ENCODE peak calls at places on chromosomes 5 and 9, in ten cellular contexts. One of them, this sample, is unnamed.

GRCh38 chr9:121369595-121370265 is at the start of gene STOM:
- DNase-seq in heart left ventricle: peak; percentile 89
- DNase-seq in heart right ventricle: peak; percentile 93
- DNase-seq in tibial nerve: peak; percentile 84
- DNase-seq in psoas muscle: peak; percentile 97
- DNase-seq in lower lobe of right lung: peak; percentile 88
- DNase-seq in kidney epithelial cell: no peak
- DNase-seq in GM23338: peak; percentile 73
- DNase-seq in fibroblast of lung: peak; percentile 74
- DNase-seq in cardiac fibroblast: peak; percentile 95
- DNase-seq in this sample: peak; percentile 29

GRCh38 chr5:123543438-123543837 is 31.5 kb downstream of the CSNK1G3 start:
- DNase-seq in psoas muscle: no peak
- DNase-seq in lower lobe of right lung: no peak
- DNase-seq in fibroblast of lung: peak; percentile 3
- DNase-seq in tibial nerve: no peak
- DNase-seq in kidney epithelial cell: peak; percentile 7
- DNase-seq in heart right ventricle: no peak
- DNase-seq in heart left ventricle: no peak
- DNase-seq in cardiac fibroblast: no peak
- DNase-seq in GM23338: no peak
- DNase-seq in this sample: no peak

GRCh38 chr5:34534237-34535108 is 121.7 kb upstream of the RAI14 start:
- DNase-seq in lower lobe of right lung: no peak
- DNase-seq in tibial nerve: no peak
- DNase-seq in cardiac fibroblast: peak; percentile 91
- DNase-seq in fibroblast of lung: peak; percentile 97
- DNase-seq in heart left ventricle: no peak
- DNase-seq in psoas muscle: no peak
- DNase-seq in heart right ventricle: no peak
- DNase-seq in kidney epithelial cell: no peak
- DNase-seq in GM23338: no peak
- DNase-seq in this sample: peak; percentile 82

GRCh38 chr5:52784741-52785140 is 3.0 kb upstream of the ITGA1 start:
- DNase-seq in cardiac fibroblast: no peak
- DNase-seq in heart left ventricle: no peak
- DNase-seq in tibial nerve: no peak
- DNase-seq in lower lobe of right lung: no peak
- DNase-seq in heart right ventricle: no peak
- DNase-seq in psoas muscle: no peak
- DNase-seq in kidney epithelial cell: no peak
- DNase-seq in GM23338: no peak
- DNase-seq in fibroblast of lung: no peak
- DNase-seq in this sample: no peak

GRCh38 chr5:30355675-30356074 is 837.8 kb upstream of the CDH6 start:
- DNase-seq in cardiac fibroblast: no peak
- DNase-seq in heart left ventricle: no peak
- DNase-seq in GM23338: no peak
- DNase-seq in lower lobe of right lung: no peak
- DNase-seq in tibial nerve: no peak
- DNase-seq in heart right ventricle: no peak
- DNase-seq in fibroblast of lung: no peak
- DNase-seq in kidney epithelial cell: no peak
- DNase-seq in psoas muscle: no peak
- DNase-seq in this sample: no peak

GRCh38 chr9:132516911-132517310 is 65.5 kb upstream of the BARHL1 start:
- DNase-seq in heart right ventricle: no peak
- DNase-seq in heart left ventricle: no peak
- DNase-seq in GM23338: no peak
- DNase-seq in tibial nerve: no peak
- DNase-seq in kidney epithelial cell: no peak
- DNase-seq in cardiac fibroblast: no peak
- DNase-seq in psoas muscle: no peak
- DNase-seq in fibroblast of lung: no peak
- DNase-seq in lower lobe of right lung: no peak
- DNase-seq in this sample: no peak

GRCh38 chr9:33858346-33858869 is 41.4 kb downstream of the UBE2R2 start:
- DNase-seq in lower lobe of right lung: no peak
- DNase-seq in kidney epithelial cell: no peak
- DNase-seq in fibroblast of lung: peak; percentile 49
- DNase-seq in cardiac fibroblast: no peak
- DNase-seq in GM23338: no peak
- DNase-seq in psoas muscle: no peak
- DNase-seq in tibial nerve: no peak
- DNase-seq in heart right ventricle: no peak
- DNase-seq in heart left ventricle: no peak
- DNase-seq in this sample: no peak

GRCh38 chr5:107338341-107338740 is 332.4 kb downstream of the EFNA5 start:
- DNase-seq in GM23338: no peak
- DNase-seq in heart right ventricle: no peak
- DNase-seq in tibial nerve: no peak
- DNase-seq in fibroblast of lung: no peak
- DNase-seq in cardiac fibroblast: no peak
- DNase-seq in heart left ventricle: no peak
- DNase-seq in kidney epithelial cell: no peak
- DNase-seq in lower lobe of right lung: no peak
- DNase-seq in psoas muscle: no peak
- DNase-seq in this sample: no peak

GRCh38 chr9:115650768-115651167 is 502.8 kb upstream of the PAPPA start:
- DNase-seq in GM23338: no peak
- DNase-seq in tibial nerve: no peak
- DNase-seq in kidney epithelial cell: no peak
- DNase-seq in psoas muscle: no peak
- DNase-seq in heart right ventricle: no peak
- DNase-seq in lower lobe of right lung: no peak
- DNase-seq in cardiac fibroblast: peak; percentile 58
- DNase-seq in heart left ventricle: no peak
- DNase-seq in fibroblast of lung: peak; percentile 98
- DNase-seq in this sample: peak; percentile 78

GRCh38 chr9:77374266-77374665 is 196.9 kb downstream of the VPS13A start:
- DNase-seq in psoas muscle: no peak
- DNase-seq in fibroblast of lung: peak; percentile 36
- DNase-seq in lower lobe of right lung: no peak
- DNase-seq in tibial nerve: no peak
- DNase-seq in kidney epithelial cell: no peak
- DNase-seq in GM23338: no peak
- DNase-seq in heart left ventricle: no peak
- DNase-seq in heart right ventricle: no peak
- DNase-seq in cardiac fibroblast: no peak
- DNase-seq in this sample: no peak

GRCh38 chr5:133271606-133272005 is 219.8 kb downstream of the HSPA4 start:
- DNase-seq in lower lobe of right lung: no peak
- DNase-seq in fibroblast of lung: no peak
- DNase-seq in heart left ventricle: no peak
- DNase-seq in psoas muscle: no peak
- DNase-seq in heart right ventricle: no peak
- DNase-seq in cardiac fibroblast: no peak
- DNase-seq in kidney epithelial cell: no peak
- DNase-seq in tibial nerve: no peak
- DNase-seq in GM23338: no peak
- DNase-seq in this sample: no peak
- TF ChIP-seq CTCF in lower lobe of right lung: no peak
- TF ChIP-seq CTCF in fibroblast of lung: no peak
- TF ChIP-seq CTCF in heart left ventricle: no peak
- TF ChIP-seq CTCF in psoas muscle: no peak
- TF ChIP-seq CTCF in heart right ventricle: no peak
- TF ChIP-seq CTCF in cardiac fibroblast: no peak
- TF ChIP-seq CTCF in kidney epithelial cell: no peak
- TF ChIP-seq CTCF in tibial nerve: no peak
- TF ChIP-seq CTCF in GM23338: no peak
- TF ChIP-seq CTCF in this sample: no peak

DNA sequence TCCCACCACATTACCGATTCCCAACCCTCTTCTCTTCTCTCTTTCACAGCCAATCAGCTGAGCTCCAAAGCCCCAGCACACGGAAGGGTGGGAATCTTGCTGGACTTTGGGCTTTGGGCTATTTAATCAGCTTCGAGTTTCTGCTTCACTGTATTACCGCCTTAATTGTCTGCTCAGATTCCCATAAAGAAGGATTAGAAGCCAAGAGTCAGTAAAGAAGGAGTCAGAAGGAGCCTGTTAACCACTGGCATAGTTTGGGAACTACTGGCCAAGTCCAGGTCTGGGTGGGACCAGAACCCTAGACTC is 4.4 kb downstream of the SPRY4 start:
- DNase-seq in tibial nerve: no peak
- DNase-seq in cardiac fibroblast: no peak
- DNase-seq in fibroblast of lung: no peak
- DNase-seq in heart right ventricle: no peak
- DNase-seq in GM23338: no peak
- DNase-seq in lower lobe of right lung: no peak
- DNase-seq in psoas muscle: no peak
- DNase-seq in heart left ventricle: no peak
- DNase-seq in kidney epithelial cell: no peak
- DNase-seq in this sample: no peak
- H3K4me3 ChIP-seq in tibial nerve: no peak overlapping the region
- H3K4me3 ChIP-seq in cardiac fibroblast: peak overlapping the region; percentile 95
- H3K4me3 ChIP-seq in fibroblast of lung: peak overlapping the region; percentile 22
- H3K4me3 ChIP-seq in heart right ventricle: peak overlapping the region; percentile 80
- H3K4me3 ChIP-seq in GM23338: peak overlapping the region; percentile 98
- H3K4me3 ChIP-seq in lower lobe of right lung: peak overlapping the region; percentile 76
- H3K4me3 ChIP-seq in psoas muscle: peak overlapping the region; percentile 73
- H3K4me3 ChIP-seq in heart left ventricle: peak overlapping the region; percentile 98
- H3K4me3 ChIP-seq in kidney epithelial cell: no peak overlapping the region
- H3K4me3 ChIP-seq in this sample: no peak overlapping the region

GRCh38 chr9:129875181-129875611 is 39.9 kb downstream of the USP20 start:
- DNase-seq in cardiac fibroblast: no peak
- DNase-seq in tibial nerve: no peak
- DNase-seq in heart right ventricle: no peak
- DNase-seq in psoas muscle: peak; percentile 49
- DNase-seq in fibroblast of lung: no peak
- DNase-seq in kidney epithelial cell: no peak
- DNase-seq in lower lobe of right lung: no peak
- DNase-seq in GM23338: peak; percentile 69
- DNase-seq in heart left ventricle: no peak
- DNase-seq in this sample: no peak
- TF ChIP-seq CTCF in cardiac fibroblast: peak; percentile 18
- TF ChIP-seq CTCF in tibial nerve: no peak
- TF ChIP-seq CTCF in heart right ventricle: no peak
- TF ChIP-seq CTCF in psoas muscle: no peak
- TF ChIP-seq CTCF in fibroblast of lung: no peak
- TF ChIP-seq CTCF in kidney epithelial cell: no peak
- TF ChIP-seq CTCF in lower lobe of right lung: no peak
- TF ChIP-seq CTCF in GM23338: peak; percentile 35
- TF ChIP-seq CTCF in heart left ventricle: no peak
- TF ChIP-seq CTCF in this sample: peak; percentile 10

DNA sequence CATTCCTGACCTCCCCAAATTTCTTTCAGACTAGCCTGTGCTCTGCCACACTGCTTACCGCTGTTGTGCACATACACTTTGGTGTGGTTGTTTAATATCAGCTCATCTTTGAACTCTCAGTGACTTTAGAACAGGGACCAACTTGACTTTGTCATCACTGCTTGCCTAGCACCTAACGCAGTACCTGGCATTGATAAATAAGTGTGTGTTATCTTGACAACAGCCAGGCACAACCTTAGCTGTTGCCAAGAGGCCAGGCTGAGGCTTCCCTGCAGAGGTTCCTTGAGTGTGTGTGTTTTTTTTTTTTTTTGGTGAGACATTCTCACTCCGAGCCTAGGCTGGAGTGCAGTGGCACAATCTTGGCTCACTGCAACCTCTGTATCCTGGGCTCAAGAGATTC is 41.0 kb upstream of the SLC28A3 start:
- DNase-seq in psoas muscle: no peak
- DNase-seq in heart left ventricle: no peak
- DNase-seq in GM23338: no peak
- DNase-seq in kidney epithelial cell: no peak
- DNase-seq in lower lobe of right lung: no peak
- DNase-seq in tibial nerve: no peak
- DNase-seq in heart right ventricle: no peak
- DNase-seq in fibroblast of lung: no peak
- DNase-seq in cardiac fibroblast: peak; percentile 45
- DNase-seq in this sample: no peak
- H3K4me3 ChIP-seq in psoas muscle: no peak overlapping the region
- H3K4me3 ChIP-seq in heart left ventricle: no peak overlapping the region
- H3K4me3 ChIP-seq in GM23338: no peak overlapping the region
- H3K4me3 ChIP-seq in kidney epithelial cell: no peak overlapping the region
- H3K4me3 ChIP-seq in lower lobe of right lung: no peak overlapping the region
- H3K4me3 ChIP-seq in tibial nerve: no peak overlapping the region
- H3K4me3 ChIP-seq in heart right ventricle: no peak overlapping the region
- H3K4me3 ChIP-seq in fibroblast of lung: no peak overlapping the region
- H3K4me3 ChIP-seq in cardiac fibroblast: no peak overlapping the region
- H3K4me3 ChIP-seq in this sample: no peak overlapping the region

GRCh38 chr9:123350590-123351310 is 5.2 kb upstream of the CRB2 start:
- DNase-seq in cardiac fibroblast: no peak
- DNase-seq in heart left ventricle: no peak
- DNase-seq in kidney epithelial cell: no peak
- DNase-seq in heart right ventricle: no peak
- DNase-seq in GM23338: no peak
- DNase-seq in psoas muscle: no peak
- DNase-seq in lower lobe of right lung: peak; percentile 37
- DNase-seq in tibial nerve: no peak
- DNase-seq in fibroblast of lung: no peak
- DNase-seq in this sample: no peak
- TF ChIP-seq CTCF in cardiac fibroblast: no peak
- TF ChIP-seq CTCF in heart left ventricle: no peak
- TF ChIP-seq CTCF in kidney epithelial cell: no peak
- TF ChIP-seq CTCF in heart right ventricle: no peak
- TF ChIP-seq CTCF in GM23338: no peak
- TF ChIP-seq CTCF in psoas muscle: no peak
- TF ChIP-seq CTCF in lower lobe of right lung: no peak
- TF ChIP-seq CTCF in tibial nerve: no peak
- TF ChIP-seq CTCF in fibroblast of lung: no peak
- TF ChIP-seq CTCF in this sample: no peak

This sample was measured in astrocyte of the cerebellum.